ENCODE peak calls at places on chromosomes 13 and 19, in eight cellular contexts. I, O, S, D, F, Z, B and M are unnamed samples.

GRCh38 chr13:45092668-45093067 is 27.6 kb upstream of the GTF2F2 start:
- DNase-seq in S (no peak), F (no peak), I (peak; percentile 17), B (peak; percentile 23), D (peak; percentile 55), O (no peak), Z (no peak), M (no peak)

GRCh38 chr13:107427531-107427930 is 787.8 kb downstream of the LIG4 start:
- DNase-seq in F (no peak), S (no peak), I (no peak), O (no peak), D (no peak), Z (no peak), B (no peak), M (no peak)

GRCh38 chr13:24661713-24662112 is 18.5 kb upstream of the ATP12A start:
- DNase-seq in B (no peak), O (no peak), D (peak; percentile 21), S (no peak), I (no peak), Z (no peak), F (no peak), M (no peak)

GRCh38 chr19:41225238-41226052 is 6.4 kb downstream of the AXL start:
- DNase-seq in F (peak; percentile 97), S (peak; percentile 86), O (peak; percentile 25), Z (peak; percentile 51), B (peak; percentile 99), D (peak; percentile 100), I (peak; percentile 85), M (peak; percentile 47)

GRCh38 chr13:50664961-50665360 is 178.5 kb downstream of the DLEU7 start:
- DNase-seq in O (no peak), F (no peak), D (no peak), Z (no peak), B (no peak), I (no peak), S (no peak), M (no peak)

GRCh38 chr19:14114439-14114838 is 3.1 kb downstream of the PRKACA start:
- DNase-seq in B (no peak), I (no peak), O (no peak), Z (no peak), F (no peak), S (no peak), D (no peak), M (no peak)

GRCh38 chr19:49889687-49890348 is 6.9 kb downstream of the IL4I1 start:
- DNase-seq in S (peak; percentile 93), B (peak; percentile 63), F (no peak), D (peak; percentile 60), I (no peak), Z (peak; percentile 63), O (peak; percentile 70), M (peak; percentile 78)

GRCh38 chr19:2799273-2800020 is 14.1 kb downstream of the THOP1 start:
- DNase-seq in I (no peak), B (no peak), O (no peak), Z (no peak), D (no peak), S (peak; percentile 48), F (no peak), M (no peak)

GRCh38 chr19:32676895-32677359 is 1.3 kb downstream of the RGS9BP start:
- DNase-seq in O (no peak), D (no peak), Z (no peak), B (no peak), I (no peak), S (no peak), F (no peak), M (no peak)

GRCh38 chr19:23399443-23399842 is 4.2 kb upstream of the ZNF91 start:
- DNase-seq in F (no peak), S (no peak), B (no peak), Z (no peak), I (no peak), O (no peak), D (no peak), M (no peak)

GRCh38 chr13:99980201-99981114 is 1.1 kb upstream of the ZIC2 start:
- DNase-seq in Z (peak; percentile 65), B (peak; percentile 29), I (peak; percentile 96), D (peak; percentile 60), O (no peak), F (no peak), S (peak; percentile 97), M (peak; percentile 79)

GRCh38 chr13:84366484-84366883 is 484.2 kb upstream of the SLITRK1 start:
- DNase-seq in F (no peak), D (peak; percentile 64), I (no peak), Z (no peak), S (no peak), O (no peak), B (peak; percentile 49), M (no peak)

GRCh38 chr19:18650468-18651001 is 13.7 kb downstream of the KLHL26 start:
- DNase-seq in Z (peak; percentile 50), D (peak; percentile 70), S (peak; percentile 73), F (peak; percentile 51), O (no peak), B (peak; percentile 89), I (no peak), M (peak; percentile 40)

GRCh38 chr19:8610041-8610927 is at the start of gene ADAMTS10:
- DNase-seq in F (no peak), S (peak; percentile 93), O (no peak), Z (peak; percentile 40), B (peak; percentile 47), I (peak; percentile 89), D (peak; percentile 47), M (peak; percentile 26)

GRCh38 chr13:84446972-84447700 is 564.9 kb upstream of the SLITRK1 start:
- DNase-seq in F (no peak), I (no peak), Z (no peak), B (no peak), S (no peak), D (peak; percentile 73), O (no peak), M (no peak)

GRCh38 chr19:46670874-46671273 is 9.9 kb upstream of the DACT3 start:
- DNase-seq in D (peak; percentile 20), S (no peak), O (no peak), Z (no peak), B (no peak), I (no peak), F (no peak), M (no peak)

GRCh38 chr19:45913874-45914830 is at the start of gene NANOS2:
- DNase-seq in O (no peak), D (no peak), B (peak; percentile 37), F (no peak), S (peak; percentile 91), Z (no peak), I (peak; percentile 75), M (no peak)

GRCh38 chr13:33078268-33078667 is 62.0 kb downstream of the KL start:
- DNase-seq in S (no peak), O (no peak), F (no peak), Z (no peak), I (no peak), D (no peak), B (no peak), M (no peak)

GRCh38 chr13:114011226-114011625 is 37.4 kb upstream of the C13orf46 start:
- DNase-seq in B (no peak), S (no peak), O (no peak), Z (no peak), F (no peak), D (no peak), I (no peak), M (no peak)

GRCh38 chr19:35755160-35755549 is 1.7 kb downstream of the HSPB6 start:
- DNase-seq in S (no peak), I (no peak), F (no peak), O (no peak), Z (no peak), D (no peak), B (no peak), M (no peak)
- H3K4me3 ChIP-seq in S (peak overlapping the region; percentile 47), I (no peak overlapping the region), F (peak overlapping the region; percentile 66), O (peak overlapping the region; percentile 88), Z (no peak overlapping the region), D (peak overlapping the region; percentile 65), B (peak overlapping the region; percentile 91), M (peak overlapping the region; percentile 26)

DNA sequence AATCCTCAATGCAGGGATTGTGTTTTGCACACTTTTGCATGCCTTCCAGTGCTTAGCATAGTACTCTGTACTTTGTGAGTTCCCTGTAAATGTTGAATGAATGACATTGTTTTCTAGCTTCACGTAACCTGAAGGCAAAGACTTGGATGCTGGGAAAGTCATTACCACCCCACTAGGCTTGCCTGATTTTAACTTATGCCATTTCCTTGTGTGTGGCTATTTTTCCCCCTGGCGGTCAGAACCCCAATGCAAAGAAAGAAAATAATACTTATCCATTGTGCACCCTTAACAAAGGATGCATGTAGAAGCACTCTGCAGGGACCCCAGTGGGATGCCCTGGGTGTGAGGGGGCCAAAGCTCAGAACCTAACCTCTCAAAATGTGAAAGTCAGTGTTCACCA is 1.2 kb upstream of the ENOX1 start:
- DNase-seq in B (peak; percentile 70), O (no peak), F (no peak), S (peak; percentile 55), I (no peak), Z (no peak), D (peak; percentile 49), M (no peak)
- H3K4me3 ChIP-seq in B (peak overlapping the region; percentile 75), O (no peak overlapping the region), F (no peak overlapping the region), S (no peak overlapping the region), I (no peak overlapping the region), Z (no peak overlapping the region), D (peak overlapping the region; percentile 70), M (no peak overlapping the region)

DNA sequence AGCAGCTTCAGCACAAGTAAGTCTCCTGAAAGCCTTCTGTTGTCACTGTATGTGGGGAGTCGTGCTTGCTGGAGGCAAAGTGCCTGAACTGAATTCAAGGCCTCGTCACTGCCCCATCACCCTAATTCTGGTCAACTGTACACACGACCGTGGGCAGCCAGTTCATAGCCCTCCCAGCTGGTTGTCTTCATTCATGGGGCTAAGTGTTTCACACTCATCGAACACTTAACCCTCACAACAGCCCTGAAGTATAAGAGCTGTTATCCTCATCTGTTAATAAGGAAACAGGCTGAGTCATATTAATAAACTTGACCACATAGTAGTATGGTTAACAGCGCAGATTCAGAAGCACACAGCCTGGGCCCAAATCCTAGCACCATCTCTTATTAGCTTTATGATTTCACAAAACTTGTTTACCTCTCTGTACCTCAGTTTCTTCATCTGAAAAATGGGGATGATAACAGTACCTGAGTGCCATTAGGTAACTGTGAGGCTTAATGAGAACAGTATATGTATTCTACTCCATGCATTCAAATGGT is 66.7 kb downstream of the CDADC1 start:
- DNase-seq in S (no peak), Z (no peak), I (no peak), F (no peak), B (no peak), O (no peak), D (peak; percentile 60), M (no peak)
- H3K4me3 ChIP-seq in S (no peak overlapping the region), Z (no peak overlapping the region), I (no peak overlapping the region), F (no peak overlapping the region), B (no peak overlapping the region), O (no peak overlapping the region), D (peak overlapping the region; percentile 4), M (no peak overlapping the region)

DNA sequence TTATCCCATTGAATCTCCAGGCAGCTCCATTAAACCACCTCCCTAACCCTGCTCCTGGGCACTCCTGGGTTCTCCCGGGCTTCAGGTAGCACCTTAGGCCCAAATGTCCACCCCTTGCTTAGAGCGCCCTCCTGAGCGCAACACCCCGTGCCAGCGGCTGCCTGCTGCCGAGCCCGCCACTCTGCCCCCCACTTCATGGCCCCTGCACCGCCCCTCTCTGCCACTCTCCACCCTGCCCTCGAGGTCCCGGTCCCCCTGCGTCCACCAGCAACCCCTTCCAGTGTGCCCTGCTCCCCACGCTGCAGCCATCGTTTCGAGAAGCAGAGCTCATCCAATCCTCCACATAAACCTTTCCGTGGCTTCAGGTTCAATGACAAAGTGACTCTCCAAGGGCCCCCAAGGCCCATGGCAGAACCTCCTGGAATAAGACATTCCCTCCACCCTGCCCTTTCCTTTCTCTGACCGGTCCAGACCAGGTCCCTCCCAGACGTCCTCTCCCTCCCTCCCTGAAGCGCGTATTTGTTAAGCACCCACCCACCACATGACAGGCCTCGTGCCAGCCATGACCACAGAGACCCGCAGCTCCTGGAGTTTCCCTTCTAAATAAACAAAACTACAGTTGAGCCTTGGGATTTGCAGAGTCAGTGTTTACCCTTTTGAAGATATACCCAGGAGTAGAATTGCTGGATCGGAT is 66.6 kb downstream of the ARHGEF18 start:
- DNase-seq in I (no peak), O (no peak), S (peak; percentile 65), D (no peak), B (peak; percentile 22), F (peak; percentile 69), Z (peak; percentile 65), M (peak; percentile 27)
- H3K4me3 ChIP-seq in I (no peak overlapping the region), O (no peak overlapping the region), S (no peak overlapping the region), D (no peak overlapping the region), B (no peak overlapping the region), F (no peak overlapping the region), Z (no peak overlapping the region), M (no peak overlapping the region)